ENCODE peak calls at places on chromosomes 5 and 9, in four cellular contexts. D is K562, Z is A549, C is stomach. I is an unnamed sample.
A peak's percentile ranks its signal among the peaks of the same experiment; 100 is the strongest.

GRCh38 chr5:43804723-43805122 is 201.7 kb downstream of the NNT start:
- DNase-seq in D (no peak), Z (no peak), C (no peak), I (no peak)

GRCh38 chr9:93126825-93127368 is 7.2 kb downstream of the NINJ1 start:
- DNase-seq in D (no peak), Z (no peak), C (no peak), I (peak; percentile 15)

GRCh38 chr5:14171621-14172020 is 28.5 kb downstream of the TRIO start:
- DNase-seq in D (no peak), Z (no peak), C (no peak), I (no peak)

GRCh38 chr9:35350827-35351549 is 138.9 kb upstream of the RUSC2 start:
- DNase-seq in D (no peak), Z (no peak), C (no peak), I (no peak)

GRCh38 chr9:130235558-130236435 is 29.8 kb upstream of the HMCN2 start:
- DNase-seq in D (peak; percentile 76), Z (peak; percentile 48), C (peak; percentile 67), I (peak; percentile 71)

GRCh38 chr9:93892748-93893147 is 62.4 kb downstream of the BARX1 start:
- DNase-seq in D (no peak), Z (no peak), C (no peak), I (no peak)

GRCh38 chr9:34179528-34180138 is 790 bp downstream of the UBAP1 start:
- DNase-seq in D (no peak), Z (peak; percentile 58), C (peak; percentile 43), I (no peak)

GRCh38 chr5:76477576-76477975 is 74.5 kb downstream of the IQGAP2 start:
- DNase-seq in D (peak; percentile 59), Z (no peak), C (no peak), I (no peak)

GRCh38 chr5:82620957-82621600 is 342.9 kb upstream of the RPS23 start:
- DNase-seq in D (no peak), Z (no peak), C (no peak), I (no peak)

DNA sequence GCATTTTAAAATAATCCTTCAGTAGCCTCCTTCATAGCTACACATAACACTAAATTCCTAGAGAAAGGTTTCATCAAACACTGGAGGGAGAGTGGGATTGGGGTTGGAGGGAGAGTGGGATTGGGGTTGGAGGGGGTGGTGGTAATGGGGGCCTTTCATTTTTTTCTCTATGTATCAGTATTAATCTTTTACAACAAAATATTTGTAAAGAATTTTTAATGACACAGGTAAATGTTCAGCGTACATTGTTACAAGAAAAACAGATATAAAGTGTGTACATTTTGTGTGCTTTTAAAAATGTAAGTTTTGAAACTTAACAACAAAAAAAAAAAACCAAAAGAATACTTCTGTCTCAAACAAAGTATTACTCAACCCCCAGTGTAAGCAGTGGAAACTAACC is 266.4 kb downstream of the DENND1A start:
- DNase-seq in D (no peak), Z (no peak), C (no peak), I (no peak)
- H3K9me3 ChIP-seq in D (peaks cover 4% of the 10 kb centered on the region), Z (peaks cover 14% of the 10 kb centered on the region), C (no peaks in the 10 kb centered on the region), I (no peaks in the 10 kb centered on the region)

DNA sequence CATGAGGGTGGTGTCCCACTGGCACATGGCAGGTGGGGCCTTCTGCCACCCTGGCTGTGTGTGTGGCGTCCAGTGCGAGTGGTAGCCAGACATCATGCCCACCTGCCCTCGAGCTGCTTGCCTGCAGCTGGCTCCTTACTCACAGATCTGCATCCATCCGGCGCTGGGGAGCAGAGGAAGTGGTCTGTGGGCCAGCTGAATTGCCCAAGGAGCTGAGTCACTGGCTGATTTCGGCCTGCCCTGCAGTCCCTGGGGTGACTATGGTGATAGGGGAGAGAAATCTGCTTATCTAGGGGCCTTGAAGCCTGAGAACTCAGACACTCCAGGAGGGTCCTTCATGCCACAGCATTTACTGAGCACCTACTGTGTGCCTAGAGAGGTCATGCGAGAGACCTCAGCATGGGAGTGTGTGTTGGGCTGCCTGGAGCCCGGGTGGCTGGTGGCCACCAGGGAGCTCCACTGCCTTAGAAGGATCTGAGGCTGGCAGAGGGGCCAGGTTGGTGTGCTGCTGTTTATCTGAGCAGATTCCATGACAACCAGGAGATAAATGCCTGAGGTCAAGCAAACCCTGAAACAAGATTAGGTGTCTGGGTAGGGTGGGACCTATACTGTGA is 57.1 kb downstream of the SLC22A5 start:
- DNase-seq in D (peak; percentile 90), Z (peak; percentile 65), C (peak; percentile 81), I (peak; percentile 46)
- H3K4me1 ChIP-seq in D (peaks cover 71% of the 10 kb centered on the region), Z (peaks cover 60% of the 10 kb centered on the region), C (peaks cover 98% of the 10 kb centered on the region), I (no peaks in the 10 kb centered on the region)

GRCh38 chr9:8880031-8880430 is 1080.5 kb upstream of the DMAC1 start:
- DNase-seq in D (no peak), Z (no peak), C (no peak), I (no peak)

GRCh38 chr9:8888592-8888991 is 1089.0 kb upstream of the DMAC1 start:
- DNase-seq in D (no peak), Z (no peak), C (no peak), I (no peak)

GRCh38 chr9:8887369-8887768 is 1087.8 kb upstream of the DMAC1 start:
- DNase-seq in D (no peak), Z (no peak), C (no peak), I (no peak)

GRCh38 chr9:8879284-8879683 is 1079.7 kb upstream of the DMAC1 start:
- DNase-seq in D (no peak), Z (no peak), C (no peak), I (no peak)

DNA sequence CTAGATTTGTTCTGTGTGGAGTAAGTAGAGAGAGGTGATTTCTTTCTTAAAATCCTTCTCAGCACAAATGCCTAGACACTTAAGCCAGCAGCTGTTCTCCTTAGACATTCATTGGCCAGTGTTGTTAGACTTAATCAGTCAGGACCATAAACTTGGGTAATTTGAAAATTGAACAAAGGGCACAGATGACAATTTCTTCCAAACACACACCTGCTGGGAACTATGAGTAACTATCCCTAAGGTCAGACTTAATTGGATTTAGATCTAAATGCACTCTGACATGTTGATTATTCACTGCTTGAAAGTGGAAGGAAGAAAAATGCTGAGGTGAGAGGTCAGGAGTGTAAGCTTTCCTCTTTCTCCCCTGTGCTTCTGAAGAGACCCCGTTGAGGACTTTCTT is 1083.7 kb upstream of the DMAC1 start:
- DNase-seq in D (no peak), Z (no peak), C (no peak), I (no peak)
- TF ChIP-seq EP300 in D (no peak), Z (no peak), C (no peak), I (no peak)

DNA sequence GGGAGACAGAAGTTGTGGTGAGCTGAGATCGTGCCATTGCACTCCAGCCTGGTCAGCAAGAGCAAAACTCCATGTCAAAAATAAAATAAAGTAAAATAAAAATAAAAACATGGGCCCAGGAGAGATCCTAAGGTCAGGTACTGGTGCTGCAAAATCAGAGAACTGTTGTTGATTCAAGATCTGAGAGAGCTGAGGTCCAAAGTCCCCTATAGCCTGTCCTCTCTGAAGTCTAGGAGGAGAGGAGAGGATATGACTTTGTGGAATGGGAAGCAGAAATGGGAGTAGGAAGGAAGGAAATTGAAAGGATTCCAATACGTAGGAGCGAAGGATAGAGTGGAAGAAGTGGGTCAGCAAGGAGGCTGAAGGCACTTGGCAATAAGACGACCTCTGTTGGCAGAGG is 4.6 kb upstream of the OR1L4 start:
- DNase-seq in D (no peak), Z (no peak), C (no peak), I (no peak)
- H3K9me3 ChIP-seq in D (no peaks in the 10 kb centered on the region), Z (peaks cover 25% of the 10 kb centered on the region), C (no peaks in the 10 kb centered on the region), I (peaks cover 91% of the 10 kb centered on the region)

GRCh38 chr5:125326114-125326513 is 579.7 kb upstream of the ZNF608 start:
- DNase-seq in D (peak; percentile 1), Z (peak; percentile 8), C (peak; percentile 44), I (peak; percentile 46)

GRCh38 chr5:125327676-125328075 is 581.2 kb upstream of the ZNF608 start:
- DNase-seq in D (no peak), Z (no peak), C (no peak), I (no peak)

GRCh38 chr5:125336401-125336800 is 590.0 kb upstream of the ZNF608 start:
- DNase-seq in D (no peak), Z (no peak), C (no peak), I (no peak)

GRCh38 chr5:125337222-125337768 is 590.9 kb upstream of the ZNF608 start:
- DNase-seq in D (no peak), Z (no peak), C (no peak), I (no peak)

DNA sequence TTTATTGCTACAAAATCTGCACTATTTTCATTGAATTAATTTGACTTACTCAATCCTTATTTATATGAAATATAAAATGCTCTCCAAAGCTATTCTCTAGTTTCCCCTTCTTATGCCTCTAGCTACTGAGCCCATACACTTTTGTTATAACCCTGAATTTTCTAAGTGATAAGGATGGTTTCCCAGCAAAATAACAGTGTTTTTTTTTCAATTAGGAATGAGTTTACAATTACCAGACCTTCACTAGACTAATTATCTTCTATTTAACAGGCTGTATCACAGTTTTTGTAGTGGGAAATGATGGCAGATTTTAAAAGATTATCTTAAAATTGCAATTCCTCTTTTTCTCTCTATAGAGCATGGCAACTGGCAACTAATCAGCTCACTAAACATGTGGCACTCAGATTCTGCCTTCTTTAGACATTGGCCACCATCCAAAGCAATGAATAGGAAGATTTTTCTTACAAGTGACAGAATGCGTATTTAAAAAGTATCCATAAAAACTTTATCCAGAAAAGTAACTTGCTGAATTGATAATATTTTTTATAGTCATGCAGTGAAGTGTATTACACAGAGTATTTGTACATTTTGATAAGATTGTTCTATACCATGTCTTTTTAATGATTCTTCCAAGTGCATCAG is 585.7 kb upstream of the ZNF608 start:
- DNase-seq in D (no peak), Z (no peak), C (no peak), I (no peak)
- H3K4me1 ChIP-seq in D (no peaks in the 10 kb centered on the region), Z (no peaks in the 10 kb centered on the region), C (no peaks in the 10 kb centered on the region), I (no peaks in the 10 kb centered on the region)